ENCODE peak calls at places on chromosomes 2 and 18, in six cellular contexts. One of them, this sample, is unnamed.
A peak's percentile ranks its signal among the peaks of the same experiment; 100 is the strongest.

GRCh38 chr2:21041943-21042707 is 1.7 kb downstream of the APOB start:
- DNase-seq in erythroblast: no peak
- DNase-seq in heart left ventricle: no peak
- DNase-seq in body of pancreas: no peak
- DNase-seq in IMR-90: no peak
- DNase-seq in transverse colon: no peak
- DNase-seq in this sample: no peak

GRCh38 chr2:2265747-2266259 is 65.3 kb downstream of the MYT1L start:
- DNase-seq in body of pancreas: no peak
- DNase-seq in IMR-90: no peak
- DNase-seq in heart left ventricle: no peak
- DNase-seq in erythroblast: no peak
- DNase-seq in transverse colon: no peak
- DNase-seq in this sample: no peak

GRCh38 chr18:50679656-50680055 is 119.8 kb downstream of the MAPK4 start:
- DNase-seq in transverse colon: no peak
- DNase-seq in erythroblast: no peak
- DNase-seq in heart left ventricle: no peak
- DNase-seq in body of pancreas: no peak
- DNase-seq in IMR-90: no peak
- DNase-seq in this sample: no peak

GRCh38 chr2:11866358-11867335 is 120.2 kb downstream of the LPIN1 start:
- DNase-seq in erythroblast: no peak
- DNase-seq in IMR-90: no peak
- DNase-seq in transverse colon: no peak
- DNase-seq in body of pancreas: no peak
- DNase-seq in heart left ventricle: no peak
- DNase-seq in this sample: no peak

GRCh38 chr2:25377822-25378421 is 36.2 kb upstream of the DNMT3A start:
- DNase-seq in transverse colon: no peak
- DNase-seq in body of pancreas: no peak
- DNase-seq in IMR-90: no peak
- DNase-seq in erythroblast: no peak
- DNase-seq in heart left ventricle: no peak
- DNase-seq in this sample: no peak

GRCh38 chr18:13270279-13270911 is 51.8 kb downstream of the LDLRAD4 start:
- DNase-seq in IMR-90: no peak
- DNase-seq in transverse colon: no peak
- DNase-seq in erythroblast: no peak
- DNase-seq in body of pancreas: no peak
- DNase-seq in heart left ventricle: no peak
- DNase-seq in this sample: no peak

GRCh38 chr18:23133860-23134779 is 1.2 kb upstream of the CABLES1 start:
- DNase-seq in erythroblast: peak; percentile 38
- DNase-seq in transverse colon: peak; percentile 69
- DNase-seq in IMR-90: no peak
- DNase-seq in heart left ventricle: no peak
- DNase-seq in body of pancreas: peak; percentile 64
- DNase-seq in this sample: peak; percentile 38

GRCh38 chr2:74416721-74417120 is 4.7 kb downstream of the C2orf81 start:
- DNase-seq in IMR-90: no peak
- DNase-seq in heart left ventricle: no peak
- DNase-seq in erythroblast: no peak
- DNase-seq in body of pancreas: no peak
- DNase-seq in transverse colon: no peak
- DNase-seq in this sample: no peak

GRCh38 chr18:69755041-69755440 is 192.6 kb downstream of the CD226 start:
- DNase-seq in body of pancreas: no peak
- DNase-seq in erythroblast: no peak
- DNase-seq in transverse colon: no peak
- DNase-seq in IMR-90: no peak
- DNase-seq in heart left ventricle: no peak
- DNase-seq in this sample: no peak

GRCh38 chr18:49123431-49123830 is 172.7 kb upstream of the SMAD7 start:
- DNase-seq in IMR-90: peak; percentile 2
- DNase-seq in transverse colon: no peak
- DNase-seq in heart left ventricle: no peak
- DNase-seq in body of pancreas: no peak
- DNase-seq in erythroblast: no peak
- DNase-seq in this sample: no peak

GRCh38 chr2:86477349-86477748 is 36.2 kb downstream of the KDM3A start:
- DNase-seq in erythroblast: no peak
- DNase-seq in heart left ventricle: no peak
- DNase-seq in body of pancreas: no peak
- DNase-seq in IMR-90: peak; percentile 60
- DNase-seq in transverse colon: no peak
- DNase-seq in this sample: no peak

GRCh38 chr2:23241106-23241505 is 143.9 kb upstream of the KLHL29 start:
- DNase-seq in body of pancreas: no peak
- DNase-seq in heart left ventricle: no peak
- DNase-seq in transverse colon: no peak
- DNase-seq in erythroblast: no peak
- DNase-seq in IMR-90: no peak
- DNase-seq in this sample: no peak

GRCh38 chr2:203352604-203353255 is 24.5 kb downstream of the ABI2 start:
- DNase-seq in IMR-90: no peak
- DNase-seq in erythroblast: no peak
- DNase-seq in body of pancreas: no peak
- DNase-seq in heart left ventricle: no peak
- DNase-seq in transverse colon: no peak
- DNase-seq in this sample: no peak

GRCh38 chr2:145736901-145737300 is 1217.0 kb upstream of the ZEB2 start:
- DNase-seq in IMR-90: peak; percentile 22
- DNase-seq in body of pancreas: no peak
- DNase-seq in erythroblast: no peak
- DNase-seq in transverse colon: no peak
- DNase-seq in heart left ventricle: no peak
- DNase-seq in this sample: no peak

GRCh38 chr18:45755936-45756335 is 32.0 kb downstream of the SLC14A1 start:
- DNase-seq in transverse colon: no peak
- DNase-seq in erythroblast: peak; percentile 41
- DNase-seq in body of pancreas: peak; percentile 23
- DNase-seq in heart left ventricle: peak; percentile 90
- DNase-seq in IMR-90: peak; percentile 79
- DNase-seq in this sample: peak; percentile 84

GRCh38 chr2:207683438-207683837 is 28.0 kb upstream of the CCNYL1 start:
- DNase-seq in erythroblast: no peak
- DNase-seq in IMR-90: no peak
- DNase-seq in transverse colon: no peak
- DNase-seq in heart left ventricle: no peak
- DNase-seq in body of pancreas: no peak
- DNase-seq in this sample: no peak

GRCh38 chr2:187825108-187825507 is 270.9 kb upstream of the TFPI start:
- DNase-seq in body of pancreas: no peak
- DNase-seq in erythroblast: no peak
- DNase-seq in transverse colon: no peak
- DNase-seq in heart left ventricle: no peak
- DNase-seq in IMR-90: no peak
- DNase-seq in this sample: no peak

GRCh38 chr2:151481744-151482143 is 72.0 kb downstream of the RIF1 start:
- DNase-seq in erythroblast: no peak
- DNase-seq in IMR-90: no peak
- DNase-seq in heart left ventricle: no peak
- DNase-seq in transverse colon: no peak
- DNase-seq in body of pancreas: no peak
- DNase-seq in this sample: no peak

GRCh38 chr2:242038928-242039341 is 169.4 kb downstream of the RTP5 start:
- DNase-seq in erythroblast: no peak
- DNase-seq in transverse colon: no peak
- DNase-seq in IMR-90: no peak
- DNase-seq in body of pancreas: no peak
- DNase-seq in heart left ventricle: no peak
- DNase-seq in this sample: no peak

DNA sequence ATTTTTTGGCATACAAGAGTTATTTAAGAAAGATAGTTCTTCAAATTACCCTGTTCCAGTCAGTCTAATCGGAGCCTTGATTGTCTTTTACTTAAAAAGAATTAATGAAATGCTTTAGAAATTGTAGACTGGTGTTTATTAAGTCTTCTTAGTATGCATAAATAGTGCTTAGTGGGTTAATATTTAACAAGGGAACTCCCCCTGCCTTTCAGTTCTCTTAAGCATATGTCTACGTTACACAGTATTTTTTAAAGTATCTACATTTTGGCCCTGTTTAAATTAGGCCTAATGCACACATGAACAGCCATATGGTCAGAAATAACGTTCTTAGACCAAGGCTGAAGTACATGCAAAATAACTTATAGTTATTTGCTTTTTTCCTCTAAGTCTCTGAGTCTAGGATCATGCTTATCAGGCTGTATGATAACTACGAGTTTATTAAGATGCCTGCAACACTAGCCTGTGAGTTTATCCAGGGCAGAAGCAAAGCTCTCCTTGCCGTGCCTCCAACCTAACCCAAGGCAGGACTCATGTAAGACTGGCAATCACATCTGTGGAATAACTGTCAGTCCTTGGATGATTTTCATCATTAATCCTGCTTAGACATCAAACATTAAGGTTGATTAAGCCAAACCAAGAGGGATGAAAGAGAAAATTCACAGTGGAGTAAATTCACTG is 6.7 kb downstream of the BCL2 start:
- DNase-seq in transverse colon: no peak
- DNase-seq in erythroblast: no peak
- DNase-seq in body of pancreas: no peak
- DNase-seq in IMR-90: no peak
- DNase-seq in heart left ventricle: no peak
- DNase-seq in this sample: no peak
- TF ChIP-seq POLR2A in transverse colon: no peak
- TF ChIP-seq POLR2A in erythroblast: no peak
- TF ChIP-seq POLR2A in body of pancreas: no peak
- TF ChIP-seq POLR2A in IMR-90: no peak
- TF ChIP-seq POLR2A in heart left ventricle: no peak
- TF ChIP-seq POLR2A in this sample: no peak

DNA sequence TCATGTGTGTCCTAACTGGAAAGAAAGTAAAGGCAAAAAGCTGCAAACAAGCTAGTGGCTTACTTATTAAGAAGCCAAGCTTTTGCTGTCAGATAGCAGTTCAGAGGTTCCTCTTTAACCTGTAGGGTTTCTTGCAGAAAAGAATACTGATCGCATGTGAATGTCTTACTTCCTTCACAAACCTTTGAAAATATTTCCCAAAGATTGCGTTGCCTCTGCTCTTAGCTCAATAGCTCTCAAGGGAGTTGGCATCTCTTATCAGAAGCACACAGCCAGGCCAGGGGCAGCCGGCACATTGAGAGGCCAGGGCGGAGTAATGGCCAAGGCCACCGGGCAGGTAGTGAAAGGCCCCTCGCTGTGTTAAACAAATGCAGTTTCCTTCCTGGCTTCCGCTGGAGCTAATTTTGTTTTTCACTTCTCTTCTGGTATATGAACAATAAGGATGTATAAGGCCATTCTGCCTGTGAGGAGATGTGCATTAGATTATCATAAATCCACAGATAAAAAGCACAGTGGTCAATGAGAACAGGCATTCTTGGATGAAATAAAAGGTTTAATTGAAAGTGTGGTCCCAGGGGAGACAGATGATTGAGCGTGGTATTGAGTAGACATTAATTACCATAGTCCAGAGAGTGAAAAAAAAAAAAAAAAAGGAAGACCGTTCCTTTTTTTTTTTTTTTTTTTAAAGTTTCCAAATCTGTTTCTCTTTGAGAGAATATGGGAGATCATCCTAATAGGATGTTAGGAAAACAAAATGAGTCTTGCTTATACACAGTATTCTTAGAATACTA is 542.3 kb upstream of the NRP2 start:
- DNase-seq in IMR-90: no peak
- DNase-seq in heart left ventricle: peak; percentile 20
- DNase-seq in body of pancreas: no peak
- DNase-seq in transverse colon: no peak
- DNase-seq in erythroblast: peak; percentile 76
- DNase-seq in this sample: no peak
- TF ChIP-seq POLR2A in IMR-90: no peak
- TF ChIP-seq POLR2A in heart left ventricle: no peak
- TF ChIP-seq POLR2A in body of pancreas: no peak
- TF ChIP-seq POLR2A in transverse colon: no peak
- TF ChIP-seq POLR2A in erythroblast: no peak
- TF ChIP-seq POLR2A in this sample: no peak

DNA sequence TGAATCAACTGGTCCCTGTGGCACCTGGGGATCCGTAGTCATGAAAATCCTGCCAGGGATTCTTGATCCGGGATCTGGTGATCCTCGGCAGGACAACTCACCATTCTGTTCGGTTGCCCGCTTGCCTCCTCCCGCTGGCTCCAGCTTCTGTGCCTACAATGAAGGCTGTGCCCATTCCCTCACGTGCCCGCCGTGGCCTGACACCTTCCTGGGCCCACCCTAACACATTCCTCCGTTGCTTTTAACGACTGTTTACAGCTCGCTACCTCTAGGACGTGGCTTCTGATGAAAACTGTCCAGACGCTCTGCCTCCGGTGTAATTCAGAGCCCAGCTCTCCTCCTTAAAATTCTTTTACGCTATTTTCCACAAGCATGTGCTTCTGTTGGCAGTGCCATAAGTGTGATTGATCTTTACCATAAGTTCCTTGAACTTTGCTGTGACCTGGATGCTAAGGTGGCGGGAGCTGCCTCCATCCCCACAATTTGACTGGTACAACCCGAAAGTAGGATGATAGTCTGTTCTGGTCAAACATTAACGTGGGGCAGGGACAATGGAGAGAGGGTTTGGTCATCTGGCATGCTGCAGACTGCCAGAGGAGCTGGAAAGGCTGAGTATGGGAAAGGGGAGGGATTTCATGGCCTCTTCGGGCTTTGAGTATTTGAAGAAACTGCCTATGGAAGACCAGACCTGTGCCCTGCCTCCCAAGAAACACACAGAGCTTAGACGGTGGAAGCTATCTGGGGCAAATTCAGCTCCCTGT is 206.8 kb upstream of the TNP1 start:
- DNase-seq in body of pancreas: no peak
- DNase-seq in heart left ventricle: no peak
- DNase-seq in transverse colon: peak; percentile 33
- DNase-seq in IMR-90: no peak
- DNase-seq in erythroblast: no peak
- DNase-seq in this sample: no peak
- TF ChIP-seq POLR2A in body of pancreas: no peak
- TF ChIP-seq POLR2A in heart left ventricle: no peak
- TF ChIP-seq POLR2A in transverse colon: no peak
- TF ChIP-seq POLR2A in IMR-90: no peak
- TF ChIP-seq POLR2A in erythroblast: no peak
- TF ChIP-seq POLR2A in this sample: no peak

GRCh38 chr2:70551156-70551555 is 2.5 kb downstream of the TGFA start:
- DNase-seq in erythroblast: no peak
- DNase-seq in heart left ventricle: no peak
- DNase-seq in body of pancreas: peak; percentile 18
- DNase-seq in IMR-90: no peak
- DNase-seq in transverse colon: no peak
- DNase-seq in this sample: no peak

GRCh38 chr2:70554338-70554892 is 789 bp upstream of the TGFA start:
- DNase-seq in transverse colon: no peak
- DNase-seq in heart left ventricle: no peak
- DNase-seq in erythroblast: no peak
- DNase-seq in body of pancreas: no peak
- DNase-seq in IMR-90: no peak
- DNase-seq in this sample: no peak

GRCh38 chr2:70552501-70553333 is 909 bp downstream of the TGFA start:
- DNase-seq in heart left ventricle: no peak
- DNase-seq in transverse colon: peak; percentile 41
- DNase-seq in erythroblast: no peak
- DNase-seq in IMR-90: no peak
- DNase-seq in body of pancreas: peak; percentile 19
- DNase-seq in this sample: no peak

GRCh38 chr2:70553334-70553583 is 367 bp downstream of the TGFA start:
- DNase-seq in transverse colon: peak; percentile 62
- DNase-seq in IMR-90: no peak
- DNase-seq in heart left ventricle: peak; percentile 8
- DNase-seq in erythroblast: no peak
- DNase-seq in body of pancreas: peak; percentile 65
- DNase-seq in this sample: peak; percentile 38

GRCh38 chr2:70553584-70554337 is at the start of gene TGFA:
- DNase-seq in erythroblast: peak; percentile 50
- DNase-seq in body of pancreas: peak; percentile 88
- DNase-seq in IMR-90: no peak
- DNase-seq in heart left ventricle: peak; percentile 50
- DNase-seq in transverse colon: peak; percentile 89
- DNase-seq in this sample: peak; percentile 78
- TF ChIP-seq POLR2A in erythroblast: no peak
- TF ChIP-seq POLR2A in body of pancreas: peak; percentile 83
- TF ChIP-seq POLR2A in IMR-90: no peak
- TF ChIP-seq POLR2A in heart left ventricle: peak; percentile 16
- TF ChIP-seq POLR2A in transverse colon: peak; percentile 87
- TF ChIP-seq POLR2A in this sample: peak; percentile 63